ENCODE peak calls at places on chromosomes 12 and 14, in seven cellular contexts. One of them, this sample, is unnamed.

GRCh38 chr14:40386433-40386832 is 954.2 kb upstream of the FBXO33 start:
- DNase-seq in K562: no peak
- DNase-seq in GM12892: no peak
- DNase-seq in GM12878: no peak
- DNase-seq in HepG2: no peak
- DNase-seq in SK-N-SH: no peak
- DNase-seq in H1: no peak
- DNase-seq in this sample: no peak

GRCh38 chr12:82474181-82474797 is 116.0 kb downstream of the METTL25 start:
- DNase-seq in K562: no peak
- DNase-seq in GM12892: no peak
- DNase-seq in H1: no peak
- DNase-seq in GM12878: peak; percentile 9
- DNase-seq in HepG2: no peak
- DNase-seq in SK-N-SH: no peak
- DNase-seq in this sample: no peak

GRCh38 chr14:100778951-100779690 is 46.8 kb upstream of the MEG3 start:
- DNase-seq in HepG2: no peak
- DNase-seq in GM12878: no peak
- DNase-seq in K562: no peak
- DNase-seq in GM12892: no peak
- DNase-seq in SK-N-SH: no peak
- DNase-seq in H1: no peak
- DNase-seq in this sample: no peak

GRCh38 chr14:85528080-85528881 is 1.7 kb upstream of the FLRT2 start:
- DNase-seq in HepG2: peak; percentile 41
- DNase-seq in SK-N-SH: no peak
- DNase-seq in K562: no peak
- DNase-seq in GM12878: no peak
- DNase-seq in H1: no peak
- DNase-seq in GM12892: no peak
- DNase-seq in this sample: no peak

GRCh38 chr12:58529897-58530296 is 390.4 kb downstream of the LRIG3 start:
- DNase-seq in H1: no peak
- DNase-seq in HepG2: no peak
- DNase-seq in SK-N-SH: no peak
- DNase-seq in GM12892: no peak
- DNase-seq in K562: no peak
- DNase-seq in GM12878: no peak
- DNase-seq in this sample: no peak

GRCh38 chr14:101980700-101981099 is 16.3 kb downstream of the DYNC1H1 start:
- DNase-seq in HepG2: peak; percentile 35
- DNase-seq in SK-N-SH: no peak
- DNase-seq in GM12878: peak; percentile 77
- DNase-seq in K562: no peak
- DNase-seq in H1: no peak
- DNase-seq in GM12892: no peak
- DNase-seq in this sample: no peak

GRCh38 chr12:17215754-17216153 is 609.8 kb upstream of the LMO3 start:
- DNase-seq in SK-N-SH: no peak
- DNase-seq in H1: no peak
- DNase-seq in GM12892: no peak
- DNase-seq in K562: no peak
- DNase-seq in GM12878: no peak
- DNase-seq in HepG2: no peak
- DNase-seq in this sample: no peak

GRCh38 chr14:41505491-41505890 is 101.2 kb upstream of the LRFN5 start:
- DNase-seq in GM12878: no peak
- DNase-seq in SK-N-SH: no peak
- DNase-seq in GM12892: no peak
- DNase-seq in K562: no peak
- DNase-seq in HepG2: no peak
- DNase-seq in H1: no peak
- DNase-seq in this sample: no peak

GRCh38 chr14:31692376-31692781 is 131.2 kb downstream of the NUBPL start:
- DNase-seq in HepG2: no peak
- DNase-seq in GM12878: no peak
- DNase-seq in K562: no peak
- DNase-seq in SK-N-SH: peak; percentile 79
- DNase-seq in H1: no peak
- DNase-seq in GM12892: no peak
- DNase-seq in this sample: no peak

GRCh38 chr12:104591272-104591940 is 134.7 kb downstream of the CHST11 start:
- DNase-seq in SK-N-SH: no peak
- DNase-seq in GM12878: no peak
- DNase-seq in HepG2: no peak
- DNase-seq in H1: no peak
- DNase-seq in K562: no peak
- DNase-seq in GM12892: no peak
- DNase-seq in this sample: no peak

GRCh38 chr12:30914986-30915591 is 11.5 kb upstream of the TSPAN11 start:
- DNase-seq in SK-N-SH: no peak
- DNase-seq in H1: no peak
- DNase-seq in K562: no peak
- DNase-seq in HepG2: no peak
- DNase-seq in GM12892: no peak
- DNase-seq in GM12878: no peak
- DNase-seq in this sample: no peak

GRCh38 chr12:89016970-89017778 is 335.1 kb downstream of the DUSP6 start:
- DNase-seq in HepG2: peak; percentile 44
- DNase-seq in GM12892: peak; percentile 2
- DNase-seq in K562: peak; percentile 11
- DNase-seq in GM12878: no peak
- DNase-seq in SK-N-SH: peak; percentile 38
- DNase-seq in H1: peak; percentile 51
- DNase-seq in this sample: no peak

GRCh38 chr12:96719671-96720362 is 187.2 kb upstream of the NEDD1 start:
- DNase-seq in H1: no peak
- DNase-seq in GM12878: peak; percentile 54
- DNase-seq in K562: no peak
- DNase-seq in GM12892: peak; percentile 10
- DNase-seq in HepG2: no peak
- DNase-seq in SK-N-SH: no peak
- DNase-seq in this sample: peak; percentile 26

GRCh38 chr12:109555431-109556315 is 17.6 kb downstream of the MMAB start:
- DNase-seq in GM12878: no peak
- DNase-seq in H1: no peak
- DNase-seq in HepG2: no peak
- DNase-seq in GM12892: no peak
- DNase-seq in SK-N-SH: no peak
- DNase-seq in K562: no peak
- DNase-seq in this sample: no peak

GRCh38 chr12:12349711-12350665 is at the start of gene MANSC1:
- DNase-seq in SK-N-SH: peak; percentile 89
- DNase-seq in HepG2: peak; percentile 24
- DNase-seq in GM12878: no peak
- DNase-seq in GM12892: peak; percentile 36
- DNase-seq in H1: peak; percentile 82
- DNase-seq in K562: peak; percentile 67
- DNase-seq in this sample: peak; percentile 46

GRCh38 chr14:78997811-78998210 is 827.6 kb downstream of the NRXN3 start:
- DNase-seq in GM12892: no peak
- DNase-seq in GM12878: no peak
- DNase-seq in H1: no peak
- DNase-seq in K562: no peak
- DNase-seq in HepG2: no peak
- DNase-seq in SK-N-SH: peak; percentile 4
- DNase-seq in this sample: no peak

GRCh38 chr12:77189463-77189862 is 124.1 kb upstream of the E2F7 start:
- DNase-seq in SK-N-SH: no peak
- DNase-seq in H1: no peak
- DNase-seq in GM12878: no peak
- DNase-seq in GM12892: no peak
- DNase-seq in K562: no peak
- DNase-seq in HepG2: no peak
- DNase-seq in this sample: no peak
- TF ChIP-seq TAF1 in SK-N-SH: peak; percentile 87
- TF ChIP-seq TAF1 in H1: no peak
- TF ChIP-seq TAF1 in GM12878: no peak
- TF ChIP-seq TAF1 in GM12892: no peak
- TF ChIP-seq TAF1 in K562: no peak
- TF ChIP-seq TAF1 in HepG2: no peak
- TF ChIP-seq TAF1 in this sample: no peak

DNA sequence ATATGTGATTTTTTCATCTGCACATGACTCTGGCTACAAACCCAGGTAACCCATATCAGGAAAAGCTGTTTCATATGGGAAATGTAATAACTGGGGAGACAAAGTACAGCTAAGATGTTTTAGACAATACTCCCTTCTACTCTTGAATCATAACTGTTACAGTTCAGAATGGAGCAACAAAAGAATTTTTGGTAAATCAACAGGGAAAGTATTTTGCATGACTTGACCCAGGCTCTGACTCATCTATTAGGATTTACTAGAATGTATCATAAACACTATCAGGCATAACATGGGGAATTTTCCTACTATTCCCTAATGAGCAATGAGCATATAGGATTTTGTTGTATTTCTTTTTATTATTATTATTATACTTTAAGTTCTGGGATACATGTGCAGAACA is 553.0 kb downstream of the SLC16A7 start:
- DNase-seq in GM12878: no peak
- DNase-seq in GM12892: no peak
- DNase-seq in H1: no peak
- DNase-seq in HepG2: no peak
- DNase-seq in K562: no peak
- DNase-seq in SK-N-SH: no peak
- DNase-seq in this sample: no peak
- TF ChIP-seq POLR2AphosphoS5 in GM12878: no peak
- TF ChIP-seq POLR2AphosphoS5 in GM12892: no peak
- TF ChIP-seq POLR2AphosphoS5 in H1: no peak
- TF ChIP-seq POLR2AphosphoS5 in HepG2: no peak
- TF ChIP-seq POLR2AphosphoS5 in K562: no peak
- TF ChIP-seq POLR2AphosphoS5 in SK-N-SH: no peak
- TF ChIP-seq POLR2AphosphoS5 in this sample: no peak

GRCh38 chr12:127629066-127629820 is 637.7 kb upstream of the TMEM132C start:
- DNase-seq in H1: no peak
- DNase-seq in HepG2: no peak
- DNase-seq in GM12878: no peak
- DNase-seq in K562: no peak
- DNase-seq in SK-N-SH: no peak
- DNase-seq in GM12892: no peak
- DNase-seq in this sample: no peak
- TF ChIP-seq TAF1 in H1: no peak
- TF ChIP-seq TAF1 in HepG2: no peak
- TF ChIP-seq TAF1 in GM12878: no peak
- TF ChIP-seq TAF1 in K562: no peak
- TF ChIP-seq TAF1 in SK-N-SH: no peak
- TF ChIP-seq TAF1 in GM12892: no peak
- TF ChIP-seq TAF1 in this sample: no peak

DNA sequence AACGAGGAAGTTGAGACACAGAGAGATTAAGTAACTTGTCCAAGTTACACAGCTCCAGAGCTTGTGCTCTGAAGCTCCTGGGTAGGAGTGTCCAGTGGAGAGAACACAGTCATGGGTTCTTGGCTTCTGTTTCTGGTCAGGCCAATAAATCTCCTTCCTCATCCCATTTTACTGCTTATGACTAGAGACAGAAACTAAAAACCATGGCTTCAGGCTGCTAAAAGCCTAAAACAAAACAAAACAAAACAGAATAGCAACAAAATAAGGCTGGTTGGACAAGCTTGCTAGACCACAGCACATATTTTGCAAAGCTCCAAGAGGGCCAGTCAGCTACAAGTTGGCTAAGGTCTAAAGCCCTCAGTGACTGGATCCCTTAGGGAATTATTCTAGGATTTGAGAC is 49.9 kb downstream of the PTGER2 start:
- DNase-seq in HepG2: no peak
- DNase-seq in H1: no peak
- DNase-seq in K562: no peak
- DNase-seq in GM12892: no peak
- DNase-seq in SK-N-SH: no peak
- DNase-seq in GM12878: no peak
- DNase-seq in this sample: no peak
- TF ChIP-seq POLR2AphosphoS5 in HepG2: no peak
- TF ChIP-seq POLR2AphosphoS5 in H1: no peak
- TF ChIP-seq POLR2AphosphoS5 in K562: no peak
- TF ChIP-seq POLR2AphosphoS5 in GM12892: no peak
- TF ChIP-seq POLR2AphosphoS5 in SK-N-SH: no peak
- TF ChIP-seq POLR2AphosphoS5 in GM12878: no peak
- TF ChIP-seq POLR2AphosphoS5 in this sample: no peak

GRCh38 chr12:53334822-53335221 is 1.3 kb downstream of the SP7 start:
- DNase-seq in SK-N-SH: no peak
- DNase-seq in K562: no peak
- DNase-seq in HepG2: no peak
- DNase-seq in GM12878: no peak
- DNase-seq in H1: no peak
- DNase-seq in GM12892: no peak
- DNase-seq in this sample: no peak

GRCh38 chr12:53333289-53333688 is 2.9 kb downstream of the SP7 start:
- DNase-seq in HepG2: no peak
- DNase-seq in SK-N-SH: peak; percentile 15
- DNase-seq in GM12892: no peak
- DNase-seq in K562: no peak
- DNase-seq in H1: no peak
- DNase-seq in GM12878: no peak
- DNase-seq in this sample: no peak

GRCh38 chr12:53338916-53339315 is 2.8 kb upstream of the SP7 start:
- DNase-seq in HepG2: no peak
- DNase-seq in K562: no peak
- DNase-seq in H1: no peak
- DNase-seq in GM12892: no peak
- DNase-seq in SK-N-SH: peak; percentile 72
- DNase-seq in GM12878: no peak
- DNase-seq in this sample: no peak

GRCh38 chr12:53337998-53338397 is 1.8 kb upstream of the SP7 start:
- DNase-seq in GM12878: no peak
- DNase-seq in HepG2: no peak
- DNase-seq in SK-N-SH: peak; percentile 26
- DNase-seq in GM12892: no peak
- DNase-seq in H1: no peak
- DNase-seq in K562: no peak
- DNase-seq in this sample: no peak

GRCh38 chr12:53336137-53336785 is at the start of gene SP7:
- DNase-seq in GM12878: no peak
- DNase-seq in GM12892: no peak
- DNase-seq in HepG2: no peak
- DNase-seq in K562: no peak
- DNase-seq in SK-N-SH: peak; percentile 52
- DNase-seq in H1: no peak
- DNase-seq in this sample: no peak
- TF ChIP-seq TAF1 in GM12878: no peak
- TF ChIP-seq TAF1 in GM12892: no peak
- TF ChIP-seq TAF1 in HepG2: no peak
- TF ChIP-seq TAF1 in K562: no peak
- TF ChIP-seq TAF1 in SK-N-SH: no peak
- TF ChIP-seq TAF1 in H1: no peak
- TF ChIP-seq TAF1 in this sample: no peak

DNA sequence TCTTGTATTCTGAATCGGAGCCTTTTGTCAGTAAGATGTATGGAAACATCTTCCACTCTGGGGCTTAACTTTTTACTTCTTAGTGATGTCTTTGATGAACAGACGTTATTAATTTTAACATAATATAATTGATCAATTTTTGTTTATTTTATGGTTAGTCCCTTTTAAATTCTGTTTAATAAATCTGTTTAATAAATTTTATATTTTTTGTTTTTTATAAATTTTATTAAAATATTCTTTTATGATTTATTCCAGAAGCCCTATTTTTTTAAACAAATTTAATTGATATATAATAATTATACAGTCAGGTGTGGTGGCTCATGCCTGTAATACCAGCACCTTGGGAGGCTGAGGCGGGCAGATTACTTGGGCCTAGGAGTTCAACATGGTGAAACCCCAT is 235.1 kb downstream of the AEBP2 start:
- DNase-seq in GM12878: no peak
- DNase-seq in HepG2: no peak
- DNase-seq in H1: no peak
- DNase-seq in K562: no peak
- DNase-seq in SK-N-SH: no peak
- DNase-seq in GM12892: no peak
- DNase-seq in this sample: no peak
- TF ChIP-seq POLR2AphosphoS5 in GM12878: no peak
- TF ChIP-seq POLR2AphosphoS5 in HepG2: no peak
- TF ChIP-seq POLR2AphosphoS5 in H1: no peak
- TF ChIP-seq POLR2AphosphoS5 in K562: no peak
- TF ChIP-seq POLR2AphosphoS5 in SK-N-SH: no peak
- TF ChIP-seq POLR2AphosphoS5 in GM12892: no peak
- TF ChIP-seq POLR2AphosphoS5 in this sample: no peak

This sample was measured in GM12891.